ENCODE peak calls at places on chromosomes 4 and X, in four cellular contexts. One of them, this sample, is unnamed.

GRCh38 chr4:139171878-139172691 is 4.9 kb downstream of the ELF2 start:
- DNase-seq in WERI-Rb-1: no peak
- DNase-seq in upper lobe of left lung: no peak
- DNase-seq in A673: peak; percentile 27
- DNase-seq in this sample: no peak

GRCh38 chrX:137432609-137433008 is 133.3 kb upstream of the ZIC3 start:
- DNase-seq in WERI-Rb-1: no peak
- DNase-seq in upper lobe of left lung: no peak
- DNase-seq in A673: peak; percentile 55
- DNase-seq in this sample: no peak

GRCh38 chr4:106186201-106186600 is 129.8 kb downstream of the TBCK start:
- DNase-seq in WERI-Rb-1: no peak
- DNase-seq in upper lobe of left lung: no peak
- DNase-seq in A673: no peak
- DNase-seq in this sample: no peak

GRCh38 chrX:10111364-10112148 is 45.2 kb upstream of the CLCN4 start:
- DNase-seq in WERI-Rb-1: no peak
- DNase-seq in upper lobe of left lung: no peak
- DNase-seq in A673: no peak
- DNase-seq in this sample: no peak

GRCh38 chrX:102975016-102975415 is 37.9 kb downstream of the RAB40AL start:
- DNase-seq in WERI-Rb-1: no peak
- DNase-seq in upper lobe of left lung: no peak
- DNase-seq in A673: no peak
- DNase-seq in this sample: no peak

GRCh38 chr4:160129439-160129838 is 1026.6 kb downstream of the RAPGEF2 start:
- DNase-seq in WERI-Rb-1: no peak
- DNase-seq in upper lobe of left lung: no peak
- DNase-seq in A673: no peak
- DNase-seq in this sample: no peak

GRCh38 chr4:144355809-144356757 is 215.6 kb upstream of the GYPA start:
- DNase-seq in WERI-Rb-1: peak; percentile 59
- DNase-seq in upper lobe of left lung: peak; percentile 28
- DNase-seq in A673: peak; percentile 88
- DNase-seq in this sample: peak; percentile 73

GRCh38 chrX:153494541-153495361 is at the start of gene BGN:
- DNase-seq in WERI-Rb-1: peak; percentile 92
- DNase-seq in upper lobe of left lung: no peak
- DNase-seq in A673: peak; percentile 62
- DNase-seq in this sample: no peak

GRCh38 chr4:156595041-156595440 is 376.6 kb downstream of the PDGFC start:
- DNase-seq in WERI-Rb-1: no peak
- DNase-seq in upper lobe of left lung: no peak
- DNase-seq in A673: no peak
- DNase-seq in this sample: no peak

GRCh38 chr4:76623217-76624060 is 188.4 kb downstream of the SHROOM3 start:
- DNase-seq in WERI-Rb-1: no peak
- DNase-seq in upper lobe of left lung: no peak
- DNase-seq in A673: no peak
- DNase-seq in this sample: no peak

GRCh38 chrX:15973941-15974340 is 119.3 kb upstream of the AP1S2 start:
- DNase-seq in WERI-Rb-1: no peak
- DNase-seq in upper lobe of left lung: peak; percentile 21
- DNase-seq in A673: no peak
- DNase-seq in this sample: no peak
- TF ChIP-seq CTCF in WERI-Rb-1: no peak
- TF ChIP-seq CTCF in upper lobe of left lung: no peak
- TF ChIP-seq CTCF in A673: no peak
- TF ChIP-seq CTCF in this sample: no peak

GRCh38 chr4:93894995-93895394 is 66.4 kb downstream of the ATOH1 start:
- DNase-seq in WERI-Rb-1: no peak
- DNase-seq in upper lobe of left lung: no peak
- DNase-seq in A673: no peak
- DNase-seq in this sample: no peak

GRCh38 chr4:93897559-93897958 is 69.0 kb downstream of the ATOH1 start:
- DNase-seq in WERI-Rb-1: no peak
- DNase-seq in upper lobe of left lung: no peak
- DNase-seq in A673: peak; percentile 14
- DNase-seq in this sample: no peak
- TF ChIP-seq CTCF in WERI-Rb-1: peak; percentile 28
- TF ChIP-seq CTCF in upper lobe of left lung: no peak
- TF ChIP-seq CTCF in A673: peak; percentile 47
- TF ChIP-seq CTCF in this sample: peak; percentile 64

GRCh38 chr4:10622728-10623127 is 61.8 kb downstream of the CLNK start:
- DNase-seq in WERI-Rb-1: peak; percentile 33
- DNase-seq in upper lobe of left lung: no peak
- DNase-seq in A673: no peak
- DNase-seq in this sample: no peak
- TF ChIP-seq CTCF in WERI-Rb-1: peak; percentile 82
- TF ChIP-seq CTCF in upper lobe of left lung: peak; percentile 14
- TF ChIP-seq CTCF in A673: no peak
- TF ChIP-seq CTCF in this sample: peak; percentile 49

GRCh38 chrX:19879181-19879580 is 8.2 kb downstream of the SH3KBP1 start:
- DNase-seq in WERI-Rb-1: no peak
- DNase-seq in upper lobe of left lung: no peak
- DNase-seq in A673: no peak
- DNase-seq in this sample: no peak

GRCh38 chrX:19882066-19882775 is 5.2 kb downstream of the SH3KBP1 start:
- DNase-seq in WERI-Rb-1: no peak
- DNase-seq in upper lobe of left lung: no peak
- DNase-seq in A673: no peak
- DNase-seq in this sample: no peak

GRCh38 chrX:19877431-19877830 is 10.0 kb downstream of the SH3KBP1 start:
- DNase-seq in WERI-Rb-1: no peak
- DNase-seq in upper lobe of left lung: no peak
- DNase-seq in A673: no peak
- DNase-seq in this sample: no peak

GRCh38 chrX:19881559-19881958 is 5.8 kb downstream of the SH3KBP1 start:
- DNase-seq in WERI-Rb-1: no peak
- DNase-seq in upper lobe of left lung: no peak
- DNase-seq in A673: no peak
- DNase-seq in this sample: no peak

GRCh38 chrX:19879742-19880378 is 7.5 kb downstream of the SH3KBP1 start:
- DNase-seq in WERI-Rb-1: no peak
- DNase-seq in upper lobe of left lung: no peak
- DNase-seq in A673: no peak
- DNase-seq in this sample: no peak
- TF ChIP-seq CTCF in WERI-Rb-1: no peak
- TF ChIP-seq CTCF in upper lobe of left lung: no peak
- TF ChIP-seq CTCF in A673: no peak
- TF ChIP-seq CTCF in this sample: peak; percentile 34

DNA sequence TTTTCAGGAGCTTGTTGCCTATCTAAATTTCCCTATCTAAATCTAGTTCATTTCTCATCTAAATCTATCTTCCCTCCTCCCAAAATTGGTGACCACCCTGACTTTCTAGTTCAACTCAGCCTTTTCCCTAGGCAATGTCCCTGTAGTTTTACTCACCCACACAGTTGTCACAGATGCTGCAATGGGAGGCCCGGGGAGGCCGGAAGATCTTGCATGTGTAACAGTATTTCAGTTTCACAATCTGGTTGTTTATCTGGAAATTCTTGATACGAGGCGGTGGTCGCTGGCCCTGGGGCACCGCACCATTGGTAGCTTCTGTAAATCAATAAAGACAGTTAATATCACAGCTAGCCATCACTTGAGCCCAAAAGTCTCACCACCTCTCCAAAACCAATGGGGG is 20.2 kb downstream of the ZDHHC9 start:
- DNase-seq in WERI-Rb-1: no peak
- DNase-seq in upper lobe of left lung: no peak
- DNase-seq in A673: no peak
- DNase-seq in this sample: no peak
- TF ChIP-seq CTCF in WERI-Rb-1: no peak
- TF ChIP-seq CTCF in upper lobe of left lung: no peak
- TF ChIP-seq CTCF in A673: no peak
- TF ChIP-seq CTCF in this sample: no peak

DNA sequence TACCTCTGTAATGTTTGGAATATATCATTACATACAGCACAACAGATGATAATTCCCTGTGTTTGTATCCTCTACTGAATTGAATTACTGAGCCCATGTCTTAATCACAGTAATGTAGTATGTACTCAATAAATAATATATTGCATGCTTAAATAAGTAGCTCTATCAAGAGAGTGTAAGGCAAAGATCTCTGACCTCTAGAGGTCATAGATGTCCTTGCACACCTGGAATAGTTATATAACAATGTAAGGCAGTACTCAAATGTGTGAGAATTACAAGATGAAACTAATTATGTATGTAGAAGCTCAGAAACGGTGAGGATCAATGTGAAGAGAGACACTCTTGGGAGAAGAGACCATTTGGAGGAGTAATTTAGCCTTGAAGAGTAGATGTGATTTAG is 14.3 kb upstream of the GCNA start:
- DNase-seq in WERI-Rb-1: no peak
- DNase-seq in upper lobe of left lung: no peak
- DNase-seq in A673: no peak
- DNase-seq in this sample: no peak
- TF ChIP-seq CTCF in WERI-Rb-1: no peak
- TF ChIP-seq CTCF in upper lobe of left lung: no peak
- TF ChIP-seq CTCF in A673: no peak
- TF ChIP-seq CTCF in this sample: no peak

DNA sequence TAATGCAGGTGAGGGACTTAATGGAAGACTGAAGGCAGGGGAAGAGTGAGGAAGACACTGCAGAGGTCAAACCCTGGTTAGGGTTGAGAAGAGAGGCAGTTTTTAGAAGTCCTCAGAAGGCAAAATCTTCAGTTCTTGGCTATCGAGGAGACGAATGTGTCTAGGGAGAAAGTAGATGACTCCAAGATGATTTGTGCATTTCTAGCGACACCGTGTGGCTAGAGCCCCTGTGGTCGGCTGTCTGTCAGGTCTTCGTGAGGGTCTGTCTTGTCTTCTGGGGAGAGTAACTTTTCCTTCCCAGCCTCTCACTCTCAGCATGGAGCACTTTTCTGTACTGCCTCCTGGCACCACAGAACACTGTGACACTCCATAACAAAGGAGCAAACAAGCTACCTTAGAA is 458.1 kb downstream of the STIM2 start:
- DNase-seq in WERI-Rb-1: peak; percentile 70
- DNase-seq in upper lobe of left lung: no peak
- DNase-seq in A673: peak; percentile 80
- DNase-seq in this sample: no peak
- TF ChIP-seq CTCF in WERI-Rb-1: peak; percentile 80
- TF ChIP-seq CTCF in upper lobe of left lung: peak; percentile 22
- TF ChIP-seq CTCF in A673: peak; percentile 75
- TF ChIP-seq CTCF in this sample: peak; percentile 76

DNA sequence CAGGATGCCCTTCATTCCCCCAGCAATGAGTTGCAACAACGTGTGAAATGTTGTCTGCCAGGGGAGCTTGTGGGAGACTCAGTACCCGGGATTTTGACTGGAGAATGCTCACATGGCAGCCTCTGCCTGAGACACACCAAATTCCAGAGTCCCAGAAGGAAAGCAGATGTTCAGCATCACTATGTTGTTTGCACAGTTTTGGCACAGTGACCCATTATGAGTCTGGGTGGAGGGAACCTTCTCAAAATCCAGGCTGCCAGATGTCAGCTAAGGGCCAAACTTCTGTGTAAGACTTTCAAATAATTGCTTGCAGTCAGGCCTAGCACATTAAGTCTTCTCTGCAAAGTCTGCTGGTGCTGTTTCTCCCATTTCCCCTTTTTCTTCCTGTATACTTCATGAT is 1029.6 kb upstream of the TENM3 start:
- DNase-seq in WERI-Rb-1: no peak
- DNase-seq in upper lobe of left lung: no peak
- DNase-seq in A673: no peak
- DNase-seq in this sample: no peak
- TF ChIP-seq CTCF in WERI-Rb-1: no peak
- TF ChIP-seq CTCF in upper lobe of left lung: no peak
- TF ChIP-seq CTCF in A673: no peak
- TF ChIP-seq CTCF in this sample: no peak

This sample was measured in type B pancreatic cell.